ENCODE peak calls at places on chromosomes 12 and 14, in four cellular contexts. B is fibroblast of lung, Q is GM23248, N is HCT116. H is an unnamed sample.

GRCh38 chr14:74955229-74955999 is at the start of gene PGF:
- DNase-seq in N (peak; percentile 7), Q (peak; percentile 76), B (no peak), H (peak; percentile 77)

GRCh38 chr14:49896956-49897355 is 4.1 kb downstream of the ARF6 start:
- DNase-seq in Q (no peak), B (no peak), N (no peak), H (no peak)

GRCh38 chr12:12749433-12749832 is 32.3 kb downstream of the CDKN1B start:
- DNase-seq in Q (no peak), B (no peak), N (no peak), H (no peak)

GRCh38 chr14:22478247-22478646 is 110.8 kb downstream of the DAD1 start:
- DNase-seq in Q (no peak), N (no peak), B (no peak), H (peak; percentile 40)

GRCh38 chr12:65536876-65537661 is 258.6 kb downstream of the MSRB3 start:
- DNase-seq in B (peak; percentile 100), Q (peak; percentile 98), N (peak; percentile 100), H (peak; percentile 88)

GRCh38 chr12:14643247-14643646 is 53.2 kb downstream of the GUCY2C start:
- DNase-seq in B (no peak), Q (no peak), N (no peak), H (peak; percentile 90)

GRCh38 chr14:50524731-50525510 is 7.4 kb downstream of the MAP4K5 start:
- DNase-seq in N (no peak), Q (no peak), B (no peak), H (no peak)

GRCh38 chr12:26686438-26686837 is 146.6 kb downstream of the ITPR2 start:
- DNase-seq in Q (no peak), N (no peak), B (no peak), H (no peak)

GRCh38 chr12:3520168-3520567 is 29.2 kb downstream of the PRMT8 start:
- DNase-seq in N (no peak), B (no peak), Q (no peak), H (peak; percentile 12)

GRCh38 chr14:31947680-31948580 is 129.2 kb upstream of the ARHGAP5 start:
- DNase-seq in N (no peak), B (no peak), Q (no peak), H (no peak)

GRCh38 chr14:68853749-68854148 is 60.9 kb upstream of the ZFP36L1 start:
- DNase-seq in Q (no peak), N (no peak), B (no peak), H (no peak)

GRCh38 chr14:68849416-68849815 is 56.5 kb upstream of the ZFP36L1 start:
- DNase-seq in B (no peak), N (no peak), Q (no peak), H (no peak)

GRCh38 chr14:68848253-68848652 is 55.4 kb upstream of the ZFP36L1 start:
- DNase-seq in N (no peak), B (no peak), Q (no peak), H (no peak)

GRCh38 chr14:68854421-68854820 is 61.6 kb upstream of the ZFP36L1 start:
- DNase-seq in B (no peak), Q (peak; percentile 44), N (no peak), H (no peak)

GRCh38 chr14:68851078-68851477 is 58.2 kb upstream of the ZFP36L1 start:
- DNase-seq in N (no peak), B (no peak), Q (no peak), H (no peak)
- TF ChIP-seq EZH2 in N (no peak), B (no peak), Q (no peak), H (no peak)

GRCh38 chr12:114713466-114714215 is 29.7 kb upstream of the TBX3 start:
- DNase-seq in N (no peak), Q (no peak), B (no peak), H (no peak)
- H3K9me3 ChIP-seq in N (peaks cover 3% of the 10 kb centered on the region), Q (no peaks in the 10 kb centered on the region), B (no peaks in the 10 kb centered on the region), H (no peaks in the 10 kb centered on the region)

DNA sequence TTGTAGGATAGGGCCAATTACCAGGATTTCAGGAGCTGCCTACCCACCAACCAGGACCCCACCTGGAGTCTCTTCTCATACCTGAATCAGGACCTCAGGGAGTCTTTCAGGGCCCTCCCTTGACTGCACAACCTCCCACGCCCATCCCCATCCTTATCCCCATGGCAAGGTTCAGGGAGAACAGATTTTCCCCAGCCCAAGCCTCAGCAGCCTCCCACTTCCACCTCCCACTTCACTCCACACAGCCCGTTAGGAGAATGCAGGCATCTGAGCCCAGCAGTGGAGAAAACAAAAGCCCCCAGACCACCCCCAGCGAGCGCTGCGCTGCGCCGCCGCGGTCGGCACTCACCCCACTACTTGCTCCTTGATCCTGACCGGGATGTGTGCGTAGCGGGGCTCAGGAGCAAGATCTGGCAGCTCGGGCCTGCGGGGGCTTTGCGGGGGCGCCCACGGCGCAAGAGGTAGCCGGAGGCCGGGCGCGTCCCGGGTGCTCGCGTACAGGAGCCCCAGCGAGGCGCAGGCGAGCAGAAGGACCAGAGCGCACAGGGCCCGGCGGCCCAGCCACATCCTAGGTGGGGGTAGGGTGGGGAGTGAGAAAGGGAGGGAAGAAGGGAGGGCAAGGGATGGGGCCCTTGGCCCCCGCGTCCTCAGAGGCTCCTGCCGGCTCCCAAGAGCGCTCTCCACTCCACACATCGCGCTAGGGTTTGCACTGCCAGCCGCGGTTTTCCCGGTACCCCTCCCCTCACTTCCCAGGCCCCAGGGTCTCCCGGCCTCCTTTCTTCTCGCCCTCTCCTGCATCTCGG is 1.2 kb downstream of the B4GALNT1 start:
- DNase-seq in N (no peak), Q (no peak), B (no peak), H (peak; percentile 50)
- TF ChIP-seq EZH2 in N (no peak), Q (peak; percentile 55), B (no peak), H (no peak)

GRCh38 chr12:129873458-129873857 is 30.4 kb downstream of the TMEM132D start:
- DNase-seq in N (no peak), Q (no peak), B (no peak), H (no peak)
- H3K9me3 ChIP-seq in N (peaks cover 21% of the 10 kb centered on the region), Q (no peaks in the 10 kb centered on the region), B (no peaks in the 10 kb centered on the region), H (peaks cover 5% of the 10 kb centered on the region)